ENCODE peak calls at places on chromosomes 7 and 10, in ten cellular contexts. H is spleen, F is fibroblast of the aortic adventitia, P is BE2C, M is retinal pigment epithelial cell, E is cardiac muscle cell, N is sigmoid colon, W is mucosa of descending colon, Y is left ventricle myocardium inferior, A is PC-3. R is an unnamed sample.

GRCh38 chr10:112562803-112563663 is 116.0 kb downstream of the VTI1A start:
- DNase-seq in H (no peak), F (no peak), P (no peak), M (no peak), E (no peak), N (no peak), W (no peak), Y (no peak), A (peak; percentile 70), R (no peak)

GRCh38 chr10:201328-201771 is 66.1 kb downstream of the ZMYND11 start:
- DNase-seq in H (no peak), F (peak; percentile 21), P (no peak), M (peak; percentile 15), E (no peak), N (no peak), W (no peak), Y (no peak), A (no peak), R (no peak)

GRCh38 chr7:42214063-42214679 is 22.8 kb downstream of the GLI3 start:
- DNase-seq in H (no peak), F (no peak), P (no peak), M (no peak), E (no peak), N (no peak), W (no peak), Y (no peak), A (no peak), R (no peak)

GRCh38 chr10:21032587-21033319 is 135.6 kb upstream of the NEBL start:
- DNase-seq in H (no peak), F (no peak), P (no peak), M (no peak), E (no peak), N (no peak), W (no peak), Y (no peak), A (no peak), R (no peak)

GRCh38 chr10:128926693-128927092 is 540.3 kb upstream of the MGMT start:
- DNase-seq in H (no peak), F (no peak), P (no peak), M (no peak), E (no peak), N (no peak), W (no peak), Y (peak; percentile 60), A (no peak), R (no peak)

GRCh38 chr7:3897430-3898385 is 596.7 kb downstream of the SDK1 start:
- DNase-seq in H (no peak), F (peak; percentile 50), P (peak; percentile 17), M (no peak), E (peak; percentile 40), N (no peak), W (no peak), Y (no peak), A (peak; percentile 61), R (peak; percentile 37)

GRCh38 chr7:121084748-121085336 is 96.3 kb downstream of the CPED1 start:
- DNase-seq in H (no peak), F (peak; percentile 97), P (no peak), M (no peak), E (no peak), N (no peak), W (no peak), Y (no peak), A (peak; percentile 92), R (no peak)

GRCh38 chr7:100464210-100464660 is at the start of gene SPACDR:
- DNase-seq in H (no peak), F (no peak), P (no peak), M (no peak), E (no peak), N (no peak), W (no peak), Y (no peak), A (no peak), R (no peak)

GRCh38 chr10:116045957-116046356 is 227.0 kb downstream of the GFRA1 start:
- DNase-seq in H (no peak), F (no peak), P (no peak), M (no peak), E (no peak), N (no peak), W (no peak), Y (no peak), A (no peak), R (no peak)

GRCh38 chr10:116049158-116049557 is 223.8 kb downstream of the GFRA1 start:
- DNase-seq in H (no peak), F (no peak), P (no peak), M (no peak), E (no peak), N (no peak), W (no peak), Y (no peak), A (no peak), R (no peak)

GRCh38 chr10:116043304-116043703 is 229.7 kb downstream of the GFRA1 start:
- DNase-seq in H (no peak), F (no peak), P (no peak), M (no peak), E (no peak), N (no peak), W (no peak), Y (no peak), A (no peak), R (no peak)

GRCh38 chr10:116041948-116042347 is 231.1 kb downstream of the GFRA1 start:
- DNase-seq in H (no peak), F (no peak), P (no peak), M (no peak), E (no peak), N (no peak), W (no peak), Y (no peak), A (no peak), R (no peak)

GRCh38 chr10:116044722-116045374 is 228.2 kb downstream of the GFRA1 start:
- DNase-seq in H (no peak), F (peak; percentile 1), P (no peak), M (peak; percentile 42), E (no peak), N (no peak), W (no peak), Y (peak; percentile 48), A (no peak), R (no peak)
- TF ChIP-seq CTCF in H (no peak), F (no peak), P (no peak), M (no peak), E (no peak), N (no peak), W (no peak), Y (no peak), A (no peak), R (no peak)

GRCh38 chr7:122304604-122304975 is at the start of gene FEZF1:
- DNase-seq in H (no peak), F (no peak), P (no peak), M (no peak), E (no peak), N (no peak), W (no peak), Y (no peak), A (peak; percentile 57), R (no peak)

GRCh38 chr7:122305475-122306319 is 1.1 kb upstream of the FEZF1 start:
- DNase-seq in H (peak; percentile 66), F (peak; percentile 14), P (no peak), M (no peak), E (peak; percentile 43), N (no peak), W (peak; percentile 42), Y (no peak), A (peak; percentile 17), R (no peak)

GRCh38 chr7:122307228-122307619 is 2.7 kb upstream of the FEZF1 start:
- DNase-seq in H (no peak), F (no peak), P (no peak), M (no peak), E (no peak), N (no peak), W (no peak), Y (no peak), A (no peak), R (no peak)

GRCh38 chr7:122304996-122305421 is 459 bp upstream of the FEZF1 start:
- DNase-seq in H (no peak), F (peak; percentile 35), P (no peak), M (no peak), E (no peak), N (no peak), W (no peak), Y (no peak), A (no peak), R (no peak)

DNA sequence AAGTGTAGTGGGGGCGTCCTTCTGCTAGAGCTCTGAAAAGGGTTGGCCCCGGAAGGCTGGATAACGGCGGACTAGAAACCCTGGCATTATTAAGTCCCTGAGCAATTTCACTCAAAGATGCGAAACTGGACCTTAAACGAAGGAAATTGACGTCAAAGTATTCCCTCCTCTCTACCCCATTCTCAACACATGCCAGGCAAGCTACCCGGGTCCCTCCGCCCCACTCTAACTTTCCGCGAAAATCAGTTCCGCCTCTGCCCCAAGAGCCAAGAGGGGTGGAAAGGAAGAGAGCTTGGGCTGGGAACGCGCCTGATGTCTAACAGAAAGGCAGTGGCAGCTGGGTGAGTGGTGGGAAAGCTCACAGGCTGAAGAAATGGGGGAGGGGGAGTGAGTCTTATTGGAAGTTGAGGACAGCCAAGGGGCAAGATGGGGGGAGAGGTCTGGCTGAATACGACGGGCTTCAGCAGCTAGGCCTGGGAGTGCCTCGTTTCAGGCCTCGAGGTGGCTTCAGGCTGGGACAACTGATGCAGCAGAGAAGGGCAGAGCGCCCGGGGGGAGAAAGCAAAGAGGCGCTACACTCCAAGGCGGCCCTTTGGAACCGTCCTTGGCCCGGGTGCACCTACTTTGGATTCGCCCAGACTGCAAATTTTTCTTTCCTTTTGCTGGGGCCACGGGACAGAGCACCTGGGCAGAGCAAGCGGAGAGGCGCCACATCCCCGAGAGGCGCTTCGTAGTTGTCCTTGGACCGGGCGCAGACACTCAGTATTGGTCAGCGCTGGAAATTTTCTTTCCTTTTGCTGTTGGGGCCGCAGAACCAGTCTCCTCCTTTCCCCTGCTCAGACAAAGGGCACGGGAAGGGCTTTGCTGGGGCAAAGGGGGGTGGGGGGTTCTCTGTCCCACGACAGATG is 2.0 kb upstream of the FEZF1 start:
- DNase-seq in H (no peak), F (no peak), P (no peak), M (no peak), E (no peak), N (no peak), W (no peak), Y (no peak), A (no peak), R (no peak)
- H3K4me3 ChIP-seq in H (no peak overlapping the region), F (no peak overlapping the region), P (no peak overlapping the region), M (no peak overlapping the region), E (no peak overlapping the region), N (no peak overlapping the region), W (no peak overlapping the region), Y (peak overlapping the region; percentile 59), A (no peak overlapping the region), R (no peak overlapping the region)

GRCh38 chr10:8600192-8600591 is 545.7 kb downstream of the GATA3 start:
- DNase-seq in H (no peak), F (no peak), P (no peak), M (no peak), E (no peak), N (no peak), W (no peak), Y (no peak), A (peak; percentile 25), R (no peak)
- TF ChIP-seq CTCF in H (no peak), F (no peak), P (no peak), M (no peak), E (no peak), N (no peak), W (no peak), Y (no peak), A (no peak), R (no peak)

GRCh38 chr7:114943530-114943929 is 21.6 kb downstream of the MDFIC start:
- DNase-seq in H (no peak), F (no peak), P (no peak), M (no peak), E (no peak), N (no peak), W (no peak), Y (no peak), A (no peak), R (no peak)

GRCh38 chr7:114944742-114945625 is 23.1 kb downstream of the MDFIC start:
- DNase-seq in H (no peak), F (peak; percentile 97), P (no peak), M (no peak), E (no peak), N (peak; percentile 90), W (peak; percentile 62), Y (peak; percentile 73), A (no peak), R (no peak)

GRCh38 chr7:114942443-114943175 is 20.7 kb downstream of the MDFIC start:
- DNase-seq in H (no peak), F (no peak), P (no peak), M (no peak), E (no peak), N (no peak), W (no peak), Y (no peak), A (no peak), R (no peak)

GRCh38 chr7:114941692-114942091 is 19.8 kb downstream of the MDFIC start:
- DNase-seq in H (no peak), F (no peak), P (no peak), M (no peak), E (no peak), N (no peak), W (no peak), Y (no peak), A (no peak), R (peak; percentile 41)

DNA sequence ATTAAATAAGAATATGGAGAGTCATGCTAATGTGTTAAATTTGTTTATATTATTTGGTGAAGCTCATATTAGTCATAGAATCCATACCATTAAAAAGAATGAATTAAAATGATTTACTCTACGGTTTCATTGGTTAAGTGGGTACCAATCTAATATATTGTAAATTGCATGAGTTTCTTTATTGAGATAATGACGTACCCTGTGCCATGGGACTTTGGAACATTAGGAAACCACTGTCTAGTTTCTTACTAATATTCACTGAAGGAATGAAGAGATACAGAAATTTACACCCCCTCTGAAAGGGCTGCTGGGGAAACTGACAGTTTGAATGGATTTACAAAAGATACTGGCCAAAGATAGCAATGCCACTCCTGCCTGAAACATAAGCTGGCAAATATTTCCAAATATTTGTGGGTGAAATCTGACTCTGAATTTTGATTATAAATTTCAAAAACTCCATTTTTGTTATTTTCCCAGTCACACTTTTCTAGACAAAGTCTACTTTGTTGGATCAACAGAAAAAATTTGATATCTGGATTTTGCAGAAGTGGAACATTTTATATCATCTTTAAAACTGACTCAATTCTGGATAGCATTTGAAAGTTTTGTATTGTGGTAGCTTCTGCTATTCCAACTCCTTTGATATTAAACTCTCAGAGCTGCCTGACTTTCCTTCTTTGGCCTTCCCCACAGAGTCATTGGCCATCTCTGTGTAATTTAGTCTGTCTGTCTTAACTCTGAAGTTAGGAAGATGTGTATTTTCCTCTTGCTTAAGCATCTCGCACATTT is 22.3 kb downstream of the MDFIC start:
- DNase-seq in H (no peak), F (no peak), P (no peak), M (no peak), E (no peak), N (no peak), W (no peak), Y (no peak), A (no peak), R (no peak)
- H3K4me3 ChIP-seq in H (no peak overlapping the region), F (peak overlapping the region; percentile 55), P (no peak overlapping the region), M (no peak overlapping the region), E (no peak overlapping the region), N (no peak overlapping the region), W (no peak overlapping the region), Y (peak overlapping the region; percentile 51), A (no peak overlapping the region), R (no peak overlapping the region)